ENCODE peak calls at places on chromosome 17, in four cellular contexts. M, A, O and H are unnamed samples.

GRCh38 chr17:8408371-8408770 is 10.7 kb upstream of the RNF222 start:
- DNase-seq in M (peak; percentile 70), A (no peak), O (no peak), H (no peak)

GRCh38 chr17:49003557-49004511 is 6.6 kb downstream of the IGF2BP1 start:
- DNase-seq in M (no peak), A (no peak), O (no peak), H (no peak)

GRCh38 chr17:45139533-45139920 is 4.0 kb downstream of the ACBD4 start:
- DNase-seq in M (no peak), A (no peak), O (no peak), H (no peak)

GRCh38 chr17:76670708-76671122 is 27.2 kb upstream of the ST6GALNAC1 start:
- DNase-seq in M (no peak), A (no peak), O (no peak), H (no peak)

GRCh38 chr17:82358467-82359350 is at the start of gene TEX19:
- DNase-seq in M (no peak), A (no peak), O (no peak), H (no peak)

GRCh38 chr17:1413281-1413791 is 13.3 kb upstream of the YWHAE start:
- DNase-seq in M (no peak), A (no peak), O (no peak), H (peak; percentile 7)

GRCh38 chr17:81487487-81488275 is 24.9 kb downstream of the ACTG1 start:
- DNase-seq in M (peak; percentile 70), A (peak; percentile 60), O (peak; percentile 80), H (peak; percentile 70)

GRCh38 chr17:60422162-60422665 is at the start of gene CHCT1:
- DNase-seq in M (no peak), A (no peak), O (no peak), H (no peak)

GRCh38 chr17:68318103-68318991 is 27.1 kb downstream of the ARSG start:
- DNase-seq in M (no peak), A (no peak), O (no peak), H (no peak)

GRCh38 chr17:81158688-81159590 is 6.4 kb upstream of the PVALEF start:
- DNase-seq in M (no peak), A (no peak), O (no peak), H (no peak)

GRCh38 chr17:78184868-78185267 is 2.0 kb downstream of the TK1 start:
- DNase-seq in M (no peak), A (no peak), O (no peak), H (no peak)

GRCh38 chr17:62062313-62062712 is 2.8 kb downstream of the MED13 start:
- DNase-seq in M (no peak), A (no peak), O (no peak), H (no peak)

GRCh38 chr17:34254651-34255380 is at the start of gene CCL2:
- DNase-seq in M (peak; percentile 74), A (no peak), O (no peak), H (peak; percentile 54)

GRCh38 chr17:35214631-35215273 is 20.6 kb upstream of the SLC35G3 start:
- DNase-seq in M (no peak), A (no peak), O (peak; percentile 15), H (no peak)

GRCh38 chr17:10172241-10172741 is 26.1 kb downstream of the GAS7 start:
- DNase-seq in M (no peak), A (no peak), O (no peak), H (no peak)

GRCh38 chr17:66364508-66365203 is 62.2 kb downstream of the PRKCA start:
- DNase-seq in M (no peak), A (no peak), O (no peak), H (no peak)

GRCh38 chr17:298791-299450 is 53.7 kb downstream of the RPH3AL start:
- DNase-seq in M (no peak), A (no peak), O (no peak), H (no peak)

GRCh38 chr17:73192894-73193701 is at the start of gene COG1:
- DNase-seq in M (peak; percentile 69), A (peak; percentile 70), O (peak; percentile 66), H (peak; percentile 86)

GRCh38 chr17:39144414-39144813 is 7.0 kb downstream of the PLXDC1 start:
- DNase-seq in M (peak; percentile 92), A (no peak), O (no peak), H (no peak)

GRCh38 chr17:13311301-13311700 is 290.4 kb downstream of the HS3ST3A1 start:
- DNase-seq in M (no peak), A (no peak), O (no peak), H (peak; percentile 5)

GRCh38 chr17:16962804-16963203 is 9.1 kb downstream of the TNFRSF13B start:
- DNase-seq in M (peak; percentile 32), A (no peak), O (no peak), H (no peak)

GRCh38 chr17:1641065-1641403 is 4.5 kb downstream of the SCARF1 start:
- DNase-seq in M (no peak), A (no peak), O (no peak), H (no peak)

GRCh38 chr17:828761-829160 is 46.6 kb downstream of the MRM3 start:
- DNase-seq in M (no peak), A (no peak), O (no peak), H (no peak)

GRCh38 chr17:42325026-42325425 is 36.7 kb downstream of the STAT5A start:
- DNase-seq in M (no peak), A (no peak), O (no peak), H (no peak)